ENCODE peak calls at places on chromosomes 12 and 14, in five cellular contexts. I is substantia nigra, J is upper lobe of right lung, T is ascending aorta, Y is aorta. K is an unnamed sample.

GRCh38 chr14:61620130-61620946 is 75.0 kb upstream of the HIF1A start:
- DNase-seq in T (no peak), I (no peak), Y (no peak), J (no peak), K (no peak)

GRCh38 chr12:19988918-19989317 is 379.4 kb upstream of the PDE3A start:
- DNase-seq in Y (no peak), I (no peak), J (no peak), T (no peak), K (no peak)

GRCh38 chr14:103391048-103391447 is 5.8 kb downstream of the MARK3 start:
- DNase-seq in J (no peak), T (no peak), Y (no peak), I (no peak), K (no peak)

GRCh38 chr12:57735198-57735855 is 3.2 kb downstream of the AGAP2 start:
- DNase-seq in Y (no peak), J (no peak), T (no peak), I (no peak), K (no peak)

GRCh38 chr12:28961948-28962384 is 187.1 kb upstream of the FAR2 start:
- DNase-seq in J (no peak), Y (no peak), I (no peak), T (no peak), K (no peak)

GRCh38 chr14:45867046-45867894 is 614.3 kb upstream of the MIS18BP1 start:
- DNase-seq in T (no peak), I (no peak), Y (no peak), J (no peak), K (no peak)

GRCh38 chr12:10615532-10615931 is 2.1 kb upstream of the MAGOHB start:
- DNase-seq in I (no peak), J (no peak), T (no peak), Y (no peak), K (no peak)

GRCh38 chr14:96502621-96503251 is 554 bp downstream of the PAPOLA start:
- DNase-seq in T (peak; percentile 77), J (peak; percentile 85), I (peak; percentile 55), Y (peak; percentile 83), K (no peak)

GRCh38 chr12:32254260-32254659 is 145.1 kb upstream of the FGD4 start:
- DNase-seq in I (no peak), T (no peak), J (no peak), Y (no peak), K (no peak)

GRCh38 chr14:79404874-79405273 is 806.4 kb downstream of the DIO2 start:
- DNase-seq in T (no peak), Y (no peak), J (no peak), I (no peak), K (no peak)

GRCh38 chr12:180445-180844 is 33.5 kb downstream of the SLC6A12 start:
- DNase-seq in I (peak; percentile 27), J (peak; percentile 75), T (no peak), Y (peak; percentile 76), K (no peak)

DNA sequence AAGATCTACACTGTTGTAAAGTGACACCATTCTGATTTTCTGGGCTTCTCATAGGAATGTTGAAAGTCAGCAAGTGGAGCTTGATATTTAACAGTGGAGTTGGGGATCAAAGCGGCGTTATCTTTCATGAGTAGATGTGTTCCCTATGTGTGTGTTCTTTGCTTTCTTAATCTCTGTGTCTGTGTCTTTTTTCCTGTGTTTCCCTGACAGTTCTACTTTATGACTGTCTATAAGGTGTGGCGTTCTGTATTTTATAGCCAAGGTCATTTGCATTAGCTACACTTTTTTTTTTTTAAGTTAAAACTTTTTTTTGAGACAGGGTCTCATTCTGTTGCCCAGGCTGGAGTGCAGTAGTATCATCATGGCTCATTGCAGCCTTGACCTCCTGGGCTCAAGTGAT is 24.8 kb downstream of the SYNE2 start:
- DNase-seq in I (no peak), T (no peak), Y (no peak), J (no peak), K (no peak)
- H3K27ac ChIP-seq in I (no peak overlapping the region), T (peak overlapping the region; percentile 82), Y (peak overlapping the region; percentile 78), J (no peak overlapping the region), K (no peak overlapping the region)

DNA sequence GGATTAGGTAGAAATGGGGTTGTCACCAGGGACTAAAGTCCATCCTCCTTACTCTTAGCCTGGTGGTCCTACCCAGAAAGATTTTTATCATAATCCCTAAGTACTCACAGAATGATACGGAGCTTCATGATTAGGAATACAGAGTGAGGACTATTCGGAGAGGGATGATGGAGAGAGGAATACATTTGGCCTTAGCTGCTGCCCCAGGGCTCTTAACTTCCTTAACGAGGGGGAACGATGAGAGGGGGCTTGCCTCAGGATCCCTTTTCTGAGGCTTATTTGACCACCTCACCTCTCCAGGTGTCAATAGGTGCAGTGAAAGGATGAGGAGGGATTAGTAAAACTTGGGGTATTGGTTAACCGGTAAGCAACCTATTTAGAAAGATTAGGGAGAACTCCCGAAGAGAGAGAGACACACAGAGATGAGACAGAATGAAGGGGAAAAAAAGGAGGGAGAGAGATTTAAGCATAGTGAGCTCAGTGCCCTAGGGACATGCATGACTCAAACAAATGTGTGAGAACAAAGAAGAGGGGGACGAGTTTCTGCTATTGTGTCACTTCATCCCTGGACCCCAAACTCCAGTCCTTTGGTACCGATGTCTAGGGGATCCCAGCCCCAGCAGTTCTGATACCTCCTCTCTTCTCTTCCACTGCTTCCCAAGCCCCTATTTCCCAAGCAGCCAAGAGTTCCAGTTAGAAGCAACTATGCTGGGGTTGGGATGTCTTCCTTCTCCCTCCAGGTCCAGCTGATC is 1.1 kb downstream of the NFE2 start:
- DNase-seq in I (no peak), T (no peak), Y (no peak), J (no peak), K (no peak)
- H3K27ac ChIP-seq in I (no peak overlapping the region), T (no peak overlapping the region), Y (no peak overlapping the region), J (no peak overlapping the region), K (no peak overlapping the region)

GRCh38 chr12:47758834-47759690 is at the start of gene RAPGEF3:
- DNase-seq in Y (peak; percentile 91), I (peak; percentile 82), J (peak; percentile 94), T (peak; percentile 94), K (peak; percentile 66)

GRCh38 chr12:47757360-47757839 is 1.3 kb downstream of the RAPGEF3 start:
- DNase-seq in J (peak; percentile 69), T (no peak), I (no peak), Y (no peak), K (no peak)

GRCh38 chr12:47757840-47758583 is 668 bp downstream of the RAPGEF3 start:
- DNase-seq in T (no peak), J (peak; percentile 82), I (peak; percentile 34), Y (no peak), K (no peak)

GRCh38 chr12:47755655-47756562 is 2.8 kb downstream of the RAPGEF3 start:
- DNase-seq in Y (no peak), I (no peak), T (no peak), J (no peak), K (no peak)

DNA sequence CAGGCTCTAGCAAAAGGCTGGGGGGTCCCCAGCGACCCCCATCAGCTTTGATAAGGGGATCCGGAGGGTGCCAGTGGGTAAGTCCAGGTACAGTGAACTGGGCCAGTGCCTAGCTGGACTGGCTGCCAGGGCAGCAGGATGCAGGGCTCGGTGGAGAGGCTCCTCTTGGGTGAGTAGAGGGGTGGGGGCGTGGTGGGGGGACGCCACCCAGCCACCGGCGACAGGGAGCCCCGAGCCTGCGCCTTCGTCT is 171 bp downstream of the RAPGEF3 start:
- DNase-seq in I (no peak), Y (no peak), J (no peak), T (no peak), K (no peak)
- H3K27ac ChIP-seq in I (peak overlapping the region; percentile 99), Y (peak overlapping the region; percentile 4), J (peak overlapping the region; percentile 78), T (peak overlapping the region; percentile 94), K (no peak overlapping the region)

GRCh38 chr14:22845821-22846625 is 9.6 kb downstream of the MMP14 start:
- DNase-seq in J (peak; percentile 61), T (no peak), I (no peak), Y (no peak), K (no peak)
- H3K27ac ChIP-seq in J (peak overlapping the region; percentile 65), T (peak overlapping the region; percentile 87), I (no peak overlapping the region), Y (peak overlapping the region; percentile 9), K (no peak overlapping the region)

K was measured in effector memory CD4-positive, alpha-beta T cell.